ENCODE peak calls at places on chromosomes 11 and 22, in four cellular contexts. J is uterus, Z is adipocyte, I is body of pancreas. N is an unnamed sample.

GRCh38 chr11:72209101-72209500 is 7.5 kb upstream of the FOLR2 start:
- DNase-seq in J (no peak), Z (no peak), I (no peak), N (no peak)

GRCh38 chr22:25514436-25514835 is 50.0 kb upstream of the GRK3 start:
- DNase-seq in J (no peak), Z (no peak), I (no peak), N (no peak)

GRCh38 chr22:49394116-49394785 is 433.4 kb downstream of the BRD1 start:
- DNase-seq in J (no peak), Z (no peak), I (no peak), N (no peak)

GRCh38 chr11:63620928-63621539 is 6.8 kb upstream of the PLAAT3 start:
- DNase-seq in J (no peak), Z (no peak), I (no peak), N (no peak)

GRCh38 chr11:563066-563811 is 2.5 kb downstream of the RASSF7 start:
- DNase-seq in J (no peak), Z (no peak), I (no peak), N (no peak)

GRCh38 chr22:24887260-24887659 is 59.2 kb downstream of the LHFPL7 start:
- DNase-seq in J (no peak), Z (no peak), I (no peak), N (no peak)

GRCh38 chr11:60625262-60625661 is 74.2 kb upstream of the MS4A8 start:
- DNase-seq in J (no peak), Z (peak; percentile 32), I (peak; percentile 45), N (peak; percentile 41)

GRCh38 chr11:95895815-95896214 is 28.1 kb downstream of the MTMR2 start:
- DNase-seq in J (no peak), Z (no peak), I (no peak), N (no peak)

GRCh38 chr22:23071163-23072034 is 1.1 kb downstream of the GNAZ start:
- DNase-seq in J (peak; percentile 19), Z (peak; percentile 12), I (peak; percentile 14), N (no peak)

GRCh38 chr11:33598426-33599069 is 102.1 kb downstream of the C11orf91 start:
- DNase-seq in J (no peak), Z (no peak), I (no peak), N (no peak)

GRCh38 chr22:30694638-30695350 is at the start of gene OSBP2:
- DNase-seq in J (peak; percentile 23), Z (peak; percentile 59), I (peak; percentile 52), N (peak; percentile 27)

GRCh38 chr11:60782393-60783140 is 2.6 kb upstream of the MS4A10 start:
- DNase-seq in J (no peak), Z (no peak), I (no peak), N (no peak)

GRCh38 chr11:35308157-35308556 is 111.2 kb downstream of the SLC1A2 start:
- DNase-seq in J (no peak), Z (no peak), I (no peak), N (no peak)

GRCh38 chr11:114149689-114150407 is 90.3 kb downstream of the ZBTB16 start:
- DNase-seq in J (no peak), Z (peak; percentile 28), I (no peak), N (no peak)

GRCh38 chr11:452203-452744 is 2.2 kb downstream of the PTDSS2 start:
- DNase-seq in J (no peak), Z (no peak), I (no peak), N (no peak)

GRCh38 chr11:35334385-35335090 is 84.8 kb downstream of the SLC1A2 start:
- DNase-seq in J (no peak), Z (no peak), I (no peak), N (no peak)

GRCh38 chr11:61725632-61726280 is 26.7 kb upstream of the MYRF start:
- DNase-seq in J (no peak), Z (no peak), I (no peak), N (no peak)

GRCh38 chr22:44729391-44730012 is 22.9 kb upstream of the ARHGAP8 start:
- DNase-seq in J (peak; percentile 55), Z (no peak), I (no peak), N (no peak)

GRCh38 chr11:32418836-32419235 is 16.5 kb downstream of the WT1 start:
- DNase-seq in J (no peak), Z (no peak), I (no peak), N (no peak)

GRCh38 chr22:48957311-48957986 is 870.2 kb downstream of the BRD1 start:
- DNase-seq in J (no peak), Z (no peak), I (peak; percentile 9), N (no peak)

GRCh38 chr11:79439893-79440450 is 858 bp downstream of the TENM4 start:
- DNase-seq in J (peak; percentile 23), Z (peak; percentile 40), I (peak; percentile 15), N (peak; percentile 8)

GRCh38 chr11:58921778-58922390 is 17.4 kb upstream of the GLYATL1 start:
- DNase-seq in J (no peak), Z (no peak), I (no peak), N (no peak)

GRCh38 chr11:62450543-62451242 is 31.9 kb downstream of the SCGB1A1 start:
- DNase-seq in J (no peak), Z (no peak), I (no peak), N (no peak)

GRCh38 chr11:24271798-24272197 is 225.1 kb upstream of the LUZP2 start:
- DNase-seq in J (no peak), Z (no peak), I (no peak), N (no peak)

GRCh38 chr11:98061858-98062257 is 958.9 kb upstream of the CNTN5 start:
- DNase-seq in J (no peak), Z (no peak), I (no peak), N (no peak)

GRCh38 chr22:17706451-17706900 is 67.8 kb downstream of the BID start:
- DNase-seq in J (peak; percentile 32), Z (peak; percentile 94), I (peak; percentile 18), N (peak; percentile 81)

GRCh38 chr22:42490244-42490832 is 29.3 kb downstream of the RRP7A start:
- DNase-seq in J (no peak), Z (no peak), I (no peak), N (no peak)

GRCh38 chr11:66904055-66904454 is 47.2 kb downstream of the LRFN4 start:
- DNase-seq in J (no peak), Z (peak; percentile 8), I (peak; percentile 21), N (peak; percentile 47)

GRCh38 chr11:118921929-118922744 is 3.6 kb downstream of the BCL9L start:
- DNase-seq in J (peak; percentile 78), Z (peak; percentile 86), I (peak; percentile 95), N (peak; percentile 92)

GRCh38 chr11:128931661-128932060 is 11.0 kb downstream of the TP53AIP1 start:
- DNase-seq in J (no peak), Z (no peak), I (no peak), N (no peak)

GRCh38 chr11:45815747-45816146 is 10.8 kb downstream of the SLC35C1 start:
- DNase-seq in J (peak; percentile 7), Z (no peak), I (no peak), N (peak; percentile 26)

DNA sequence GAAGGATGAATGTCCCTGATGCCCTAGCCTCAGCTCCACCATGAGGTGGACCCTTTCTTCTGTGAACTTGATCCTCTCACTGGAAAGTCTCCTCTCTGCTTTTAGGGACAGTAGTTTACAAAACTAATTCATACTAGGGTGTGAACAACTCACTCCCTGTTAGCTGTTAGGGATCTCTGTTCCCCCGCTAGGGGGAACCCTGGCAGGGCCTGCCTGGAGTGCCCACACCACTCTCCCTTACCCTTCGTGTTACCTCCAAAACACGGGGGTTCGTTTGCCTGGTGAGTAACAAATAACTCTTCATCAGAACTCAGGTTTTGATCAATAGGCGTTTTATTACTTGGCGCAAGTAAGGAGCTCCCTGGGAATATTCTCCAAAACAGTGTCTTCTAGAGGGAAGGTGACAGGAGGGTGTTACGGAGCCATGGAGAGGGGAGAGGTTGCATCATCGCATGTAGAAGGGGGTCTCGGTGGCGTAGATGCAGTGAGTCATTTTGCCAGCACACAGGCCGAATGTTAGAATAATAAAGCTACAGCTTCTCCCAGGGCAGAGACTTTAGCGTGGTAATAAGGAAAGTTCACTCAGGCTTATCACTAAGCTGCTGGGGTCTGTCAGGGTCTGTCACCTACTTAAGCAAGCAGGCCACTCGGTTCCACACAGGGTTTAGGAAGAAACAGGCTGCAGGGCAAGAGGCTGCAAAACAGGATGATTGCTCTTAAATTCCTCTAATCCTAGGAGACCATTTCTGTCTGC is 45.8 kb downstream of the C11orf96 start:
- DNase-seq in J (peak; percentile 44), Z (no peak), I (no peak), N (no peak)
- H3K4me3 ChIP-seq in J (no peak overlapping the region), Z (peak overlapping the region; percentile 41), I (no peak overlapping the region), N (no peak overlapping the region)

GRCh38 chr22:46769706-46770105 is 7.3 kb downstream of the TBC1D22A start:
- DNase-seq in J (no peak), Z (no peak), I (no peak), N (no peak)
- H3K4me3 ChIP-seq in J (no peak overlapping the region), Z (no peak overlapping the region), I (no peak overlapping the region), N (no peak overlapping the region)

DNA sequence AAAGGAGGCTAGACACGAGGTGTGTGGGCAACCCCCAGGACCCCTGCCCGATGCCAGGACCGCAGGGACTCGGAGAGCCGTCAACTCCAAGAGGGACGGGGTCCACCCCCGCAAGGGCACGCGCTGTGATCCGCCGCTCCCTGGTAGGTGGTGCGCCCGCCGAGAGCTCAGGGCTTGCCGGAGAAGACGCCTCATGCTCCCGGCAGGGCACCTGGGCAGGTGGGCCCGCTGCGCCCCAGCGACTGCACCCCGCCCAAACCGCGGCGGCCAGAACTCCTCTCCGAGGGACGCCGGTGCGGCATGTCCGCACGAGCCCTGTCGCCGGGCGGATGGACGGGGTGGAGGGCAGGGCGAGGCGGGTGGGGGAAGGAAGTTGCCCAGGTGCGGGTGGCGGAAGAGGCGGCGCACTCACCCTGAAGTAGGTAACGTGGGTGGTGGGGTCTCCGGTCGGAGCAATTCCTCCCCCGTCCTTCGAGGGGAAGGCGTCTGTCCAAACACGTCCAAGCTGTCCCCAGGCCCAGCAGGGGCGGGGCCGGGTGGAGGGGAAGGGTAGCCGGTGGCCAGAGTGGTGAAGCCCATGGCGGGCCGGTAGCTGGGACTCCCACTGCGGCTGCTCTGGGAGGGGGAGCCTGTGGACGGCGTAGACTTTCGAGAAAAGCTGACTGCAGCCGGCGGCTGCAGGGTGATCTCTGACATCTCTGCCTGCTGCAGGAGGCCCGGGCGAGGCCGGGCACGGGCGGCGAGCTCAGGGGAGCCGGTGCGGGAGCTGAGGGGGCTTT is 37.2 kb downstream of the IGSF9B start:
- DNase-seq in J (no peak), Z (no peak), I (no peak), N (no peak)
- H3K4me3 ChIP-seq in J (no peak overlapping the region), Z (no peak overlapping the region), I (no peak overlapping the region), N (no peak overlapping the region)

GRCh38 chr11:19963697-19964340 is 196.5 kb downstream of the DBX1 start:
- DNase-seq in J (no peak), Z (peak; percentile 37), I (no peak), N (no peak)
- H3K4me3 ChIP-seq in J (no peak overlapping the region), Z (no peak overlapping the region), I (no peak overlapping the region), N (no peak overlapping the region)

GRCh38 chr11:126062679-126063509 is at the start of gene CDON:
- DNase-seq in J (peak; percentile 95), Z (peak; percentile 98), I (peak; percentile 97), N (peak; percentile 92)
- H3K4me3 ChIP-seq in J (peak within 1 kb of the TSS; percentile 53), Z (peak within 1 kb of the TSS; percentile 84), I (peak within 1 kb of the TSS; percentile 54), N (peak within 1 kb of the TSS; percentile 64)

DNA sequence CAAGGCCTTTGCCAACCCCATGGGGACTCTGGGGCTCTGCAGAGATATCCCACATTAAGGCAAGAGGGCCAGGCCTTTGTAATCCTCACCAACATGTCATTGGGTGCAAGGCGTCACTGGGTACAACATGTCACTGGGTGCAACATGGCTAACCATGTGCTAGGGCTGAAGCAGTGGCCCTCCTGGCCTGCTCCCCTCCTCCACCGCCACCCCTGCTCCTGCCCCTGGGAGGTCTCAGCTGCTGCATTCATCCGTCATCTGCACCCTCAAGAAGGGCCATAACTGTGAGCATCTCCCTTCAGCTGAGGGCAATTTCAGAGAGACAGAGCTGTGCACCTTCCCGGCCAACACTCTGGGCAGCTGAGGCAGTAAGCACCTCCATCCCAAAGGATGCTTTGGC is 16.7 kb upstream of the OAF start:
- DNase-seq in J (no peak), Z (no peak), I (no peak), N (no peak)
- H3K4me3 ChIP-seq in J (no peak overlapping the region), Z (no peak overlapping the region), I (no peak overlapping the region), N (no peak overlapping the region)